ENCODE peak calls at places on chromosomes 12 and 14, in eight cellular contexts. O is T-cell; T is amniotic stem cell; R is C1 segment of cervical spinal cord; Q is NCI-H460; H is stimulated activated CD4-positive, alpha-beta T cell treated with anti-CD3 and anti-CD28 coated beads, Interleukin-12 subunit alpha, Interleukin-12 subunit beta, amount 100 ng/mL, for 24 hours; Z is endothelial cell; M is H54. D is an unnamed sample.

GRCh38 chr12:115697341-115697740 is 580.2 kb downstream of the MED13L start:
- DNase-seq in O (no peak), T (no peak), R (no peak), Q (no peak), H (no peak), Z (no peak), M (no peak), D (no peak)

GRCh38 chr14:88002421-88002820 is 2.5 kb upstream of the GPR65 start:
- DNase-seq in O (peak), T (no peak), R (no peak), Q (no peak), H (no peak), Z (no peak), M (no peak), D (no peak)

GRCh38 chr14:96584199-96584906 is 82.2 kb downstream of the PAPOLA start:
- DNase-seq in O (peak), T (no peak), R (no peak), Q (peak), H (no peak), Z (peak), M (no peak), D (no peak)

GRCh38 chr12:67419810-67420209 is 150.7 kb downstream of the CAND1 start:
- DNase-seq in O (no peak), T (no peak), R (no peak), Q (no peak), H (no peak), Z (no peak), M (no peak), D (no peak)

GRCh38 chr12:21502872-21503271 is 1.3 kb downstream of the GOLT1B start:
- DNase-seq in O (no peak), T (no peak), R (no peak), Q (no peak), H (no peak), Z (no peak), M (no peak), D (no peak)

GRCh38 chr12:50619610-50619958 is 114.8 kb downstream of the DIP2B start:
- DNase-seq in O (no peak), T (no peak), R (no peak), Q (no peak), H (no peak), Z (no peak), M (no peak), D (no peak)

GRCh38 chr12:67382206-67382871 is 113.2 kb downstream of the CAND1 start:
- DNase-seq in O (no peak), T (no peak), R (no peak), Q (no peak), H (no peak), Z (no peak), M (no peak), D (no peak)

GRCh38 chr14:30267141-30267540 is 291.8 kb upstream of the G2E3 start:
- DNase-seq in O (no peak), T (no peak), R (no peak), Q (no peak), H (no peak), Z (no peak), M (no peak), D (no peak)

GRCh38 chr12:89417246-89417977 is 65.1 kb upstream of the DUSP6 start:
- DNase-seq in O (no peak), T (no peak), R (no peak), Q (no peak), H (no peak), Z (no peak), M (no peak), D (no peak)

GRCh38 chr12:62640910-62641448 is 174.4 kb downstream of the MON2 start:
- DNase-seq in O (no peak), T (no peak), R (no peak), Q (peak), H (no peak), Z (no peak), M (peak), D (no peak)

GRCh38 chr14:58813745-58814144 is 176.0 kb downstream of the DACT1 start:
- DNase-seq in O (no peak), T (no peak), R (no peak), Q (no peak), H (no peak), Z (no peak), M (no peak), D (no peak)

GRCh38 chr12:55757701-55758100 is 14.8 kb downstream of the GDF11 start:
- DNase-seq in O (no peak), T (no peak), R (no peak), Q (no peak), H (no peak), Z (no peak), M (no peak), D (no peak)

GRCh38 chr12:18468521-18469075 is 207.3 kb downstream of the PIK3C2G start:
- DNase-seq in O (no peak), T (no peak), R (no peak), Q (no peak), H (no peak), Z (no peak), M (no peak), D (no peak)

GRCh38 chr14:25042362-25043299 is 7.3 kb downstream of the STXBP6 start:
- DNase-seq in O (no peak), T (no peak), R (no peak), Q (peak), H (no peak), Z (peak), M (no peak), D (peak)

GRCh38 chr12:55039761-55040160 is 20.0 kb downstream of the NEUROD4 start:
- DNase-seq in O (no peak), T (no peak), R (no peak), Q (no peak), H (no peak), Z (no peak), M (no peak), D (no peak)

GRCh38 chr14:100670017-100670974 is 56.4 kb upstream of the DLK1 start:
- DNase-seq in O (no peak), T (no peak), R (no peak), Q (no peak), H (no peak), Z (no peak), M (no peak), D (no peak)

GRCh38 chr14:102196008-102196407 is 56.3 kb downstream of the WDR20 start:
- DNase-seq in O (no peak), T (no peak), R (no peak), Q (no peak), H (no peak), Z (no peak), M (no peak), D (no peak)

GRCh38 chr12:25796523-25797000 is 161.9 kb upstream of the RASSF8 start:
- DNase-seq in O (no peak), T (no peak), R (no peak), Q (no peak), H (no peak), Z (no peak), M (no peak), D (no peak)

GRCh38 chr12:29164477-29165163 is 15.5 kb downstream of the FAR2 start:
- DNase-seq in O (no peak), T (peak), R (no peak), Q (no peak), H (no peak), Z (no peak), M (peak), D (no peak)

GRCh38 chr14:51716610-51717009 is 64.9 kb downstream of the FRMD6 start:
- DNase-seq in O (no peak), T (no peak), R (no peak), Q (no peak), H (no peak), Z (no peak), M (no peak), D (no peak)

GRCh38 chr12:126772171-126772864 is 1494.7 kb upstream of the TMEM132C start:
- DNase-seq in O (peak), T (no peak), R (no peak), Q (peak), H (no peak), Z (no peak), M (peak), D (peak)

GRCh38 chr12:86373813-86374212 is 117.6 kb upstream of the MGAT4C start:
- DNase-seq in O (no peak), T (no peak), R (no peak), Q (no peak), H (no peak), Z (no peak), M (no peak), D (no peak)

GRCh38 chr14:69818760-69819191 is 21.7 kb upstream of the SLC10A1 start:
- DNase-seq in O (peak), T (peak), R (peak), Q (peak), H (peak), Z (peak), M (peak), D (peak)

GRCh38 chr14:54665938-54666337 is 99.0 kb downstream of the SAMD4A start:
- DNase-seq in O (no peak), T (no peak), R (no peak), Q (no peak), H (no peak), Z (no peak), M (no peak), D (no peak)

GRCh38 chr12:104154806-104155205 is 16.8 kb upstream of the NFYB start:
- DNase-seq in O (no peak), T (no peak), R (no peak), Q (no peak), H (no peak), Z (no peak), M (no peak), D (no peak)

GRCh38 chr12:105561981-105562726 is 231.7 kb downstream of the C12orf75 start:
- DNase-seq in O (no peak), T (peak), R (no peak), Q (peak), H (no peak), Z (no peak), M (peak), D (peak)